ENCODE peak calls at places on chromosomes 5 and 9, in ten cellular contexts. W is vagina, E is HCT116, B is ovary, H is Caco-2, Y is PC-3, P is lower lobe of right lung, I is IMR-90, Q is heart left ventricle, L is left ventricle myocardium inferior. T is an unnamed sample.

GRCh38 chr9:114450181-114450580 is 55.1 kb downstream of the WHRN start:
- DNase-seq in W (no peak), E (no peak), B (no peak), H (no peak), Y (no peak), P (no peak), I (no peak), Q (no peak), L (no peak), T (no peak)

GRCh38 chr5:179143446-179143845 is 83.3 kb downstream of the ZNF354C start:
- DNase-seq in W (no peak), E (peak; percentile 36), B (no peak), H (no peak), Y (no peak), P (no peak), I (peak; percentile 43), Q (peak; percentile 6), L (no peak), T (peak; percentile 11)

GRCh38 chr5:127097288-127097687 is 24.0 kb upstream of the C5orf63 start:
- DNase-seq in W (no peak), E (no peak), B (no peak), H (peak; percentile 57), Y (no peak), P (no peak), I (no peak), Q (no peak), L (no peak), T (peak; percentile 60)

GRCh38 chr5:141476132-141476909 is 555 bp downstream of the PCDHGC3 start:
- DNase-seq in W (no peak), E (no peak), B (peak; percentile 76), H (no peak), Y (no peak), P (peak; percentile 61), I (peak; percentile 85), Q (peak; percentile 45), L (peak; percentile 64), T (no peak)

GRCh38 chr5:91706785-91707520 is 323.8 kb upstream of the ARRDC3 start:
- DNase-seq in W (no peak), E (no peak), B (no peak), H (no peak), Y (no peak), P (no peak), I (no peak), Q (no peak), L (no peak), T (no peak)

GRCh38 chr5:33852837-33853236 is 39.0 kb downstream of the ADAMTS12 start:
- DNase-seq in W (no peak), E (no peak), B (no peak), H (no peak), Y (no peak), P (no peak), I (no peak), Q (no peak), L (no peak), T (no peak)

GRCh38 chr5:135309391-135310327 is 89.4 kb downstream of the MACROH2A1 start:
- DNase-seq in W (no peak), E (no peak), B (no peak), H (no peak), Y (peak; percentile 46), P (no peak), I (no peak), Q (no peak), L (no peak), T (no peak)

GRCh38 chr5:149375434-149375833 is 3.7 kb downstream of the IL17B start:
- DNase-seq in W (no peak), E (no peak), B (no peak), H (no peak), Y (no peak), P (no peak), I (no peak), Q (no peak), L (no peak), T (no peak)

DNA sequence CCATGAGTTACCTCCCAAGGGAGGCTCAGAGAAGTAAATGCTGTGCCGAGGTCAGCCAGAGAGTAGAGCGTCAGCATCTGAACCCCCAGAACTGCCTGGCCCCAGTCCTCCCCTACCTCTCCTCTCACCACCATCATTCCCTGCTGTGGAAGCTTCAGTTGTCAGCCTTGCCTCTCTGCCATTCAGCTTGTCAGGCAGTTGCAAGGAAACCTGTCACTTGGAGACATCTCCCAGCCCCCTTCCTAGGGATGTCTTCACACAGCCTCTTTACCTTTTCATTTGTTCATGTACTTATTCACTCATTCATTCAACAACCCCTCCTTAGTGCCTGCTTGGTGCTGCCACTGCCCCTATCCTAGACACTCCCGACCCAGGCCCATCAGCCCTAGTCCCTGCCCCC is 2.1 kb downstream of the RGS14 start:
- DNase-seq in W (no peak), E (no peak), B (no peak), H (no peak), Y (no peak), P (no peak), I (no peak), Q (no peak), L (no peak), T (no peak)
- H3K4me3 ChIP-seq in W (no peak overlapping the region), E (no peak overlapping the region), B (no peak overlapping the region), H (no peak overlapping the region), Y (no peak overlapping the region), P (no peak overlapping the region), I (no peak overlapping the region), Q (no peak overlapping the region), L (no peak overlapping the region), T (no peak overlapping the region)

DNA sequence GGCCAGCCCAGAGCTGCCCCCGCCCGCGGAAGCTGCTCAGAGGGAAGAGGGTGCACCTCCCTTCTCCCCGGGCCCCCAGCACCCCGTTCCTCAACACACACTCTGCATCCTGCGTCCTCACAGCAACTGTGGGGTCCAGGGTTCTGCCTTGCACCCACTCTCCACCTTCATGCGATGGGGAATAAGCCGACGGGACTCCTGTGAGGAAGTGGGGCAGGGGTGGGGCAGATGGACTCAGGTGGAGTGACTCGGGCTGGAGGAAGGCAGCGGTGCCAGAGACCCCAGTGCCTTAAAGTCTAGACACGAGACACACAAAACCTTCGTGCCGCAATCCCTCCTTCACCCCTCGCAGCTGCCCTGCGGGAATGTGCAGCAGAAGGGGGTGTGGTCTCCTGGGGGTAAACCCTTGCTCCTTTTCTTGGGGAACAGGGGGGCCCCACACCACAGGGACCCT is 8.6 kb downstream of the BRD3 start:
- DNase-seq in W (no peak), E (no peak), B (no peak), H (peak; percentile 31), Y (no peak), P (no peak), I (no peak), Q (no peak), L (no peak), T (no peak)
- H3K4me1 ChIP-seq in W (peaks cover 98% of the 10 kb centered on the region), E (peaks cover 4% of the 10 kb centered on the region), B (peaks cover 48% of the 10 kb centered on the region), H (no peaks in the 10 kb centered on the region), Y (peaks cover 41% of the 10 kb centered on the region), P (peaks cover 93% of the 10 kb centered on the region), I (peaks cover 18% of the 10 kb centered on the region), Q (peaks cover 23% of the 10 kb centered on the region), L (peaks cover 93% of the 10 kb centered on the region), T (no peaks in the 10 kb centered on the region)

GRCh38 chr5:132760043-132760420 is 12.8 kb downstream of the CCNI2 start:
- DNase-seq in W (no peak), E (no peak), B (no peak), H (peak; percentile 29), Y (no peak), P (no peak), I (no peak), Q (no peak), L (no peak), T (no peak)

GRCh38 chr5:132756542-132756941 is 9.3 kb downstream of the CCNI2 start:
- DNase-seq in W (no peak), E (no peak), B (no peak), H (no peak), Y (no peak), P (no peak), I (no peak), Q (no peak), L (no peak), T (no peak)

GRCh38 chr5:132759114-132760042 is 12.2 kb downstream of the CCNI2 start:
- DNase-seq in W (peak; percentile 72), E (no peak), B (no peak), H (peak; percentile 55), Y (peak; percentile 23), P (no peak), I (no peak), Q (no peak), L (no peak), T (no peak)

GRCh38 chr5:132760601-132761317 is 13.5 kb downstream of the CCNI2 start:
- DNase-seq in W (peak; percentile 62), E (no peak), B (no peak), H (no peak), Y (no peak), P (no peak), I (no peak), Q (no peak), L (no peak), T (no peak)

DNA sequence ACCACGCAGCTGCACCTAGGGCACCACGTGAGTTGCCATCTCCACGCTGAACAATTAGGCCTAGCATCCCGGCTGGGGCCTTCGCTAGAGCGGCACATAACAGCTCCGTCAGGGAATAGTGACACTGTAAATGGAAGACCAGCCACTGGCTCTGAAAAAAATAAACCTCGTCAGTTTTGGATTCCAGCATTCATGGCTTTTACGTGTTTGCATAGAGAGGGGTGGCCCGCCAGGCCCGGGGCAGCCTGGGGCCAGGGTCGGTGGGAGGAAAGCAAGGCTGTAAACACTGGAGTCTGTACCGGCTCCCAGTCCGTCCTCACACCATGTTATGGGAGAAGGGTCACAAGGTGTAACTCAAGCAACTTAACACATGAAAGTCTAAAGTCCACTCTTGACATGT is 11.2 kb downstream of the CCNI2 start:
- DNase-seq in W (no peak), E (no peak), B (no peak), H (no peak), Y (no peak), P (no peak), I (no peak), Q (no peak), L (no peak), T (no peak)
- H3K36me3 ChIP-seq in W (peaks cover 4% of the 10 kb centered on the region), E (peaks cover 5% of the 10 kb centered on the region), B (no peaks in the 10 kb centered on the region), H (peaks cover 2% of the 10 kb centered on the region), Y (no peaks in the 10 kb centered on the region), P (peaks cover 62% of the 10 kb centered on the region), I (peaks cover 38% of the 10 kb centered on the region), Q (peaks cover 72% of the 10 kb centered on the region), L (peaks cover 74% of the 10 kb centered on the region), T (peaks cover 45% of the 10 kb centered on the region)

GRCh38 chr9:133580416-133580738 is 28.8 kb downstream of the FAM163B start:
- DNase-seq in W (no peak), E (no peak), B (no peak), H (no peak), Y (no peak), P (no peak), I (no peak), Q (no peak), L (no peak), T (no peak)

GRCh38 chr9:133577463-133578112 is 31.6 kb downstream of the FAM163B start:
- DNase-seq in W (no peak), E (no peak), B (no peak), H (no peak), Y (no peak), P (no peak), I (no peak), Q (no peak), L (no peak), T (no peak)

GRCh38 chr9:133578524-133579230 is 30.5 kb downstream of the FAM163B start:
- DNase-seq in W (no peak), E (no peak), B (peak; percentile 26), H (no peak), Y (no peak), P (no peak), I (no peak), Q (no peak), L (no peak), T (no peak)

GRCh38 chr9:133579601-133580415 is 29.4 kb downstream of the FAM163B start:
- DNase-seq in W (no peak), E (no peak), B (no peak), H (no peak), Y (no peak), P (no peak), I (no peak), Q (no peak), L (no peak), T (no peak)

DNA sequence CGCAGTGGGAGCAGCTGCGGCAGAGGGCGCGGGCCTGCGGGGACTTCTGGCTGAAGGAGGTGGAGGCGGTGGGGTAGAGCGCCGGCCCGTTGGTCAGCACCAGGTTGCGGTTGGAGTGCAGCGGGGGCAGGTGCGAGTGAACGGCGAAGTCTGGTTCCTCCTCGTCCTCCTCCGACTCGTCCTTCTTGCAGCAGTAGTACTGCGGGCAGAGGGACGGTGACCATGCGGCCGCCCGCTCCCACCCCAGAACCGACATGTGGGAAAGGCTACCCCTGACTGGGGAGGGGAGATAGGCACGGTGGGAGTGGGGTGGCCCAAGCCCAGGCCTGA is 30.0 kb downstream of the FAM163B start:
- DNase-seq in W (no peak), E (no peak), B (no peak), H (no peak), Y (no peak), P (no peak), I (no peak), Q (no peak), L (no peak), T (no peak)
- H3K4me3 ChIP-seq in W (no peak overlapping the region), E (no peak overlapping the region), B (no peak overlapping the region), H (no peak overlapping the region), Y (no peak overlapping the region), P (no peak overlapping the region), I (no peak overlapping the region), Q (no peak overlapping the region), L (no peak overlapping the region), T (no peak overlapping the region)

T was measured in HAP-1.